ENCODE peak calls at places on chromosomes 5 and 9, in four cellular contexts. N is mesenchymal stem cell, L is aorta, Z is K562. F is an unnamed sample. For H3K9me3, the result is how much of the 10 kb centered on the place peaks cover.

GRCh38 chr5:135508496-135509005 is 27.2 kb downstream of the NEUROG1 start:
- DNase-seq in N (no peak), L (no peak), Z (no peak), F (no peak)

GRCh38 chr5:96175090-96175489 is 213.4 kb upstream of the ELL2 start:
- DNase-seq in N (no peak), L (no peak), Z (no peak), F (no peak)

GRCh38 chr5:142769251-142769792 is 855 bp upstream of the ARHGAP26 start:
- DNase-seq in L (no peak), Z (no peak), N (no peak), F (no peak)

GRCh38 chr9:116355153-116355827 is 201.7 kb downstream of the PAPPA start:
- DNase-seq in Z (peak), N (no peak), L (no peak), F (no peak)

GRCh38 chr9:15155826-15156225 is 151.2 kb downstream of the TTC39B start:
- DNase-seq in N (peak), L (peak), Z (no peak), F (no peak)

GRCh38 chr9:12934515-12935301 is 159.9 kb downstream of the LURAP1L start:
- DNase-seq in L (no peak), N (peak), Z (no peak), F (no peak)

GRCh38 chr5:132136906-132137305 is 63.3 kb downstream of the CSF2 start:
- DNase-seq in L (no peak), Z (no peak), N (no peak), F (no peak)

GRCh38 chr5:102312586-102312985 is 16.5 kb upstream of the SLCO4C1 start:
- DNase-seq in Z (no peak), L (no peak), N (peak), F (no peak)

DNA sequence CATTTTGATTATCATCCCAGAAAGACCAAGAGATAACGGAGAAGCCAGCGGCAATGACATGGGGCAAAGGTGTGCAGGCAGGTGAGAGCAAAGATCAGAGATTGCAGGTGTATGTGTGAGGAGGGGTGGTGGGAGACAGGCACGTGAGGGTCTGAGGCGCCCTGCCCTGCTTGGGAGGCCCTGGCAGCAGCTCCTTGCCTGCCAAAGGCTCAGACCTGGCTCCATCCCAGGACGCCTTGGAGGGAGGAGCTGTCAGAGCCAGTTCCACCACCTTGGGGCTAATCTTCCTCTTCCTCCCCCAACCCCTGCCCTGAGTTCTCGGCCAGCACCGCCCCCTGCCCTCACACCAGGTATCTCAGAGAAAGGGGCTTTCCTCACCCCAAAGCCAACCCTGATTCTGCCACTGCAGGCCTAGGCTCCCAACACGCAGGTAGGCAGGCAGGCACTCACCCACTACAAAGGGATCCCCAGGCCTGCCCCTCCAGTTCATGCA is 2.0 kb downstream of the AQP3 start:
- DNase-seq in Z (no peak), L (no peak), N (no peak), F (peak)
- H3K4me3 ChIP-seq in Z (peak), L (no peak), N (no peak), F (peak)

DNA sequence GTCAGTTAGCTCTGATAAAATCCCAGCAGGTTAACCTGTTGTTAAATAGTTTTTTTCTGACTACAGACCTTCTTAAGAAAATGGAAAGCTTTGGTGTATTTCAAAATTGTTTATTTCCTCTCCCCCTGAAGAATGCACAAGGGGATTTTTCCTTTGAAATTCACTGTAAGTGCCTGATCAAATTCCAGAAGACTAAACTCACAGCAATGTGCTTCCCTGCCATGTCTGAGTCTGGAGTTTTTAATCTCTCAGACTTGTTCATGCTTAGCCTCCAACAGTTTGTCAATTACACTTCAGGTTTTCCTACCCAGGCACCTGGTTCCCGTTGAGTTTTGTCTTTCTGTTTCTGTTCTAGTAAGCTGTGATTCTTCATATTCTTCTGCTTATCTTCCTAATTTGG is 961.6 kb upstream of the CDH18 start:
- DNase-seq in Z (no peak), L (no peak), N (peak), F (no peak)
- H3K27ac ChIP-seq in Z (no peak), L (no peak), N (no peak), F (no peak)

GRCh38 chr9:101414839-101415238 is 16.2 kb downstream of the ZNF189 start:
- DNase-seq in Z (no peak), L (no peak), N (no peak), F (no peak)
- H3K9me3 ChIP-seq in Z (under half), L (under half), N (under half), F (under half)

DNA sequence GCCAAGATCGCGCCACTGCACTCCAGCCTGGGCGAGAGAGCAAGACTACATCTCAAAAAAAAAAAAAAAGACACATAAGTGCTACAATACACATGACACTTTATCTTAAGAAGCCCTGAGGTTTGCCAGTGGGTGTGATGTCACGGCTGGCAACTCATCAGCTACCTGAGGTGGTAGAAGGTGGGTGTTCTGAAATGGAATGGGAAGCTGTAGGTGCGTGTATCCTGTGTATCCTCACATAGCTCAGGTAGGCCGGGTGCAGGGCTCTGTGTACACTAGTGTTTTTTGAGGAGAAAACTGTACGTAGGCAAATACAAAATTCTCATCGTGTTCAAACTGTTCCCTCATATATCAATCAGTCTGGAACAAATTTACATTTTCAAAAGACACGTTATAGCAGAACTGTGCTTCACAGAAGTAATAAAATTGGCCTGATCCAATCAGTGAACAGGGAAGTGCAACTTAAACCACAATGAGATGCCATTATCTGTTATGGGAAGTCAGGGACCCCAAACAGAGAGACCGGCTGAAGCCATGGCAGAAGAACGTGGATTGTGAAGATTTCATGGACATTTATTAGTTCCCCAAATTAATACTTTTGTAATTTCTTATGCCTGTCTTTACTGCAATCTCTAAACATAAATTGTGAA is 10.4 kb downstream of the BICD2 start:
- DNase-seq in N (no peak), L (no peak), Z (no peak), F (no peak)
- H3K4me3 ChIP-seq in N (no peak), L (no peak), Z (no peak), F (no peak)

DNA sequence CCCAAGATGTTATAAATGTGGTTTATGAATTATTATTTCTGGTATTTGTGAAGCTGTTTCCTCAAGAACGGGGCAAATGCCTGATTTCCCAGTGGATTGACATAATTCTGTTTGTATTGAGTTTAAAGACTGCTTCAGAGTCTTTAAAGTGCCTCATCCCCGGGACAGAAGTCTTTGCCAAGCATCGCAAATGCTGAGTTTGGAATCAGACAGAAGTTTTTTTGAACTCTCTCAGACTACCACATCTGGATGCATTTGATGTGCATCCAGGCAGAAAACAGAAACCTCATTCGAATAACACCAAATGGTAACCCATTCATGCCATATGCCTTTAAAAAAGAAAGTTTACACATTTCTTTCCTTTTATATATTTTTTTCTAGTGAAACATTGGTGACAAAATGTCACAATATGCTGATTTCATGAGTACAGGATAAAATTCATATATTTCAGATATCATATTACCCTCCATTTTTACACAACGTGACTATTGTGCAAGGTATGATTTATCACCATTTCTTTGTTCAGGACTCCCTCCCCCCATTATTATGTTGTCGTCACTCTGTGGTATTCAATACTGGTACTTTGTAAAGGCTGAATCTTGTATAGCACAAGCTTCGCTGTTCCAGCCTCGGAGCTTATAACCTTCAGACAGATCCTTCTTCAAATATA is 91.1 kb downstream of the ZNF608 start:
- DNase-seq in N (no peak), Z (no peak), L (no peak), F (no peak)
- H3K27ac ChIP-seq in N (peak), Z (peak), L (no peak), F (peak)

DNA sequence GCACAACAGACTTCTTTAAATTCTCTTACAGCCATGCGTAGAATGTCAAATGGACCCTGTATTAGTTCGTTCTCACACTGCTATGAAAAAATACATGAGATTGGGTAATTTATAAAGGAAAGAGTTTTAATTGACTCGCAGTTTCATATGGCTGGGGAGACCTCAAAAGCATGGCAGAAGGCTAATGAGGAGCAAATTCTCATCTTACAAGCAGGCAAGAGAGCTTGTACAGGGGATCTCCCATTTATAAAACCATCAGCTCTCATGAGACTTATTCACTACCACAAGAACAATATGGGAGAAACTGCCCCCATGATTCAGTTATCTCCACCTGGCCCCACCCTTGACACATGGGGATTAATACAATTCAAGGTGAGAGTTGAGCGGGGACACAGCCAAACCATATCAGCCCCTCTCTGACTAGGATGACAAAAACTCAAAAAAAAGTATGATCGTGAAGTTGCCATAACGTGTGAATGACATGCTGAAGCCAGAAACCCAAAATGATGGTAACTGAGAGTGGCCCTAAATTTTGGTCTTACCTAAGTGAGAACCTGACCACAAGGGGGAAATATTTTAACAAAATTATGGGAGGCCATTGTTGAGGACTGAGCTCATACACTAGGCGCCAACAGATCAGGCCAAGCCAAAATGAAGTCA is 17.5 kb upstream of the TEX10 start:
- DNase-seq in N (no peak), L (no peak), Z (peak), F (no peak)
- H3K9me3 ChIP-seq in N (under half), L (under half), Z (under half), F (under half)

GRCh38 chr9:127419306-127419705 is 4.9 kb upstream of the ZNF79 start:
- DNase-seq in Z (peak), N (no peak), L (no peak), F (no peak)
- H3K4me3 ChIP-seq in Z (no peak), N (no peak), L (no peak), F (no peak)